ENCODE peak calls at places on chromosomes 3 and 15, in six cellular contexts. D, E, H, R, I and X are unnamed samples.

GRCh38 chr3:40290396-40290795 is 19.1 kb upstream of the EIF1B start:
- DNase-seq in D (no peak), E (no peak), H (no peak), R (no peak), I (no peak), X (no peak)

GRCh38 chr15:61079529-61079928 is 149.6 kb downstream of the RORA start:
- DNase-seq in D (no peak), E (no peak), H (no peak), R (no peak), I (no peak), X (no peak)

GRCh38 chr3:114157321-114157720 is 21.5 kb downstream of the DRD3 start:
- DNase-seq in D (no peak), E (no peak), H (no peak), R (no peak), I (no peak), X (no peak)

GRCh38 chr15:67512933-67513714 is 7.8 kb upstream of the C15orf61 start:
- DNase-seq in D (no peak), E (no peak), H (no peak), R (no peak), I (no peak), X (no peak)

GRCh38 chr3:34183114-34183513 is 384.7 kb downstream of the PDCD6IP start:
- DNase-seq in D (no peak), E (no peak), H (no peak), R (no peak), I (peak; percentile 57), X (no peak)

GRCh38 chr3:194266658-194267005 is 84.5 kb downstream of the CPN2 start:
- DNase-seq in D (no peak), E (no peak), H (no peak), R (no peak), I (no peak), X (no peak)

GRCh38 chr3:52291508-52292181 is 4.0 kb downstream of the GLYCTK start:
- DNase-seq in D (peak; percentile 63), E (peak; percentile 71), H (peak; percentile 13), R (peak; percentile 49), I (peak; percentile 45), X (no peak)

GRCh38 chr3:170470063-170471006 is 51.7 kb downstream of the CLDN11 start:
- DNase-seq in D (no peak), E (no peak), H (peak; percentile 44), R (no peak), I (no peak), X (no peak)

GRCh38 chr15:27850961-27851636 is 248.0 kb downstream of the OCA2 start:
- DNase-seq in D (no peak), E (no peak), H (no peak), R (no peak), I (no peak), X (no peak)

GRCh38 chr3:174099724-174100123 is 702.2 kb downstream of the NLGN1 start:
- DNase-seq in D (no peak), E (no peak), H (no peak), R (no peak), I (no peak), X (no peak)

GRCh38 chr3:71924721-71925120 is 139.8 kb upstream of the PROK2 start:
- DNase-seq in D (no peak), E (no peak), H (no peak), R (no peak), I (no peak), X (no peak)

GRCh38 chr3:71926690-71927089 is 141.7 kb upstream of the PROK2 start:
- DNase-seq in D (no peak), E (no peak), H (no peak), R (no peak), I (no peak), X (no peak)

GRCh38 chr3:71928215-71928614 is 143.3 kb upstream of the PROK2 start:
- DNase-seq in D (no peak), E (no peak), H (no peak), R (no peak), I (no peak), X (no peak)

GRCh38 chr3:71927505-71928066 is 142.6 kb upstream of the PROK2 start:
- DNase-seq in D (no peak), E (no peak), H (no peak), R (no peak), I (no peak), X (no peak)

GRCh38 chr3:71926242-71926560 is 141.3 kb upstream of the PROK2 start:
- DNase-seq in D (no peak), E (peak; percentile 57), H (peak; percentile 46), R (no peak), I (peak; percentile 74), X (no peak)
- TF ChIP-seq CTCF in D (peak; percentile 7), E (peak; percentile 26), H (peak; percentile 16), R (peak; percentile 64), I (peak; percentile 84), X (no peak)

GRCh38 chr15:35289029-35289617 is 204.0 kb upstream of the NANOGP8 start:
- DNase-seq in D (peak; percentile 25), E (peak; percentile 48), H (peak; percentile 5), R (no peak), I (peak; percentile 74), X (no peak)
- TF ChIP-seq CTCF in D (peak; percentile 84), E (peak; percentile 57), H (peak; percentile 68), R (peak; percentile 84), I (peak; percentile 92), X (peak; percentile 21)

DNA sequence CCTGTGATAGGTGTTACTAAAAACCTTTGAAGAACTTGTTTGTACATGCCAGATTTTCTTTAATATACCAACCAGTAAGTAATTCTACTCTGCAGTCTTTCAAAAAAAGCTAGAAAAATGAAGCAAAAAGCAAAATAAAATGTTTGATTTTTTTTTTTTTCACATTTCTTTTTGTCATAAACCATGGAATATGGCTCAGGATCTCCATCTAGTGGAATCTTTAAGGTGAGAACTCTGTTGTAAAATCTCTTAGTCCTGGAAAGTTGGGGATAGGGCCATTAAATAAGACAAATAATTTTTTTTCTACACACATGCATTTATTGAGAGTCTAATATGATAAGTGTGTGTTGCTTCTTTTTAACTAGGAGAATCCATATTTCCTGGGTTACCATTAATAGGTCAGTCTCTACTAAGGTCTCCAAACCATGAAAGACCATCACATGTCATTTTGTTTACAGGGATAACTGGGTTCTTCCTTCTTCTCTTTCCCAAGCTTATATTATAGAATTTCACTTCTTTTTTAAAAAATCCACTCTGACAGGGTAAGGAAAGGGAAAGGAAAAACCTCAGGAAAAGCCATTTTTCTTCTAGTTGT is 84.6 kb downstream of the SLC9A9 start:
- DNase-seq in D (no peak), E (no peak), H (no peak), R (no peak), I (peak; percentile 14), X (no peak)
- TF ChIP-seq CTCF in D (peak; percentile 49), E (no peak), H (peak; percentile 59), R (peak; percentile 24), I (peak; percentile 63), X (peak; percentile 23)

DNA sequence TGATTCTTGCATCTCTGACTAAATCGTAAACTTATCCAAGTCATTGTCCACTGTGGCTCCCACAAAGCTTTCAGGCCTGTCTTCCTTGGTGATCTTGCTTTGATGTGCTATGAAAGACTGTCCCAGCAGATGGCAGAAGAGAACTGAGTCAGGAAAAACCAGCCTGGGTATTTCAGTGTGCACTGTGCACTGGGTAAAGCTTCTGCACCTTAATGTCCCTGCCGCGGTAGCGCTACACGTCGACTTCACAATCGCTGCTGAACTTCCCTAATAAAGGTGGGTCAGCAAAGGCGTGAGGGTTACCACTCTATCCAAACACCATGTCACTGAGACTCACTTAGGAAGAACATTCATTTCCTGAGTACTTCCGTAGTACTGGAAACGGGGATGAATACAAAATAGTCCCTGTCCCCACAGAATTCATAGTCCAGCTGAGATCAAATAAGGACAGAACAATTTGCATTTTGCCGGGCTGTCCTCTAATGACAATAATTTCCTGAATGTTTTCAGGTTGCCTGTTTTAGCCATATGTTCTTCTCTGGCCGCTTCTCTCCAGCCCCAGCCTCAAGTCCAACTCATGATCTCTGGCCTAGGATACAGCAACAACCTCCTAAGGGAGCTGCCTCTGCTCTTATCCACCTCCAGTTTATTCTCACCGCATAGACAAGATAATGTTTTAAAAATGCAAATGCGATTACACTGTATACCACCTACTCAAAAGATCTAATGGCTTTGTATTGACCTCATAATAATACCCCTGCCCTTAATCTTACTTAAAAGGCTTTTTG is 83.6 kb upstream of the AKAP13 start:
- DNase-seq in D (peak; percentile 56), E (peak; percentile 67), H (peak; percentile 36), R (peak; percentile 29), I (peak; percentile 87), X (peak; percentile 50)
- TF ChIP-seq CTCF in D (peak; percentile 66), E (peak; percentile 67), H (peak; percentile 65), R (peak; percentile 79), I (peak; percentile 78), X (peak; percentile 74)

DNA sequence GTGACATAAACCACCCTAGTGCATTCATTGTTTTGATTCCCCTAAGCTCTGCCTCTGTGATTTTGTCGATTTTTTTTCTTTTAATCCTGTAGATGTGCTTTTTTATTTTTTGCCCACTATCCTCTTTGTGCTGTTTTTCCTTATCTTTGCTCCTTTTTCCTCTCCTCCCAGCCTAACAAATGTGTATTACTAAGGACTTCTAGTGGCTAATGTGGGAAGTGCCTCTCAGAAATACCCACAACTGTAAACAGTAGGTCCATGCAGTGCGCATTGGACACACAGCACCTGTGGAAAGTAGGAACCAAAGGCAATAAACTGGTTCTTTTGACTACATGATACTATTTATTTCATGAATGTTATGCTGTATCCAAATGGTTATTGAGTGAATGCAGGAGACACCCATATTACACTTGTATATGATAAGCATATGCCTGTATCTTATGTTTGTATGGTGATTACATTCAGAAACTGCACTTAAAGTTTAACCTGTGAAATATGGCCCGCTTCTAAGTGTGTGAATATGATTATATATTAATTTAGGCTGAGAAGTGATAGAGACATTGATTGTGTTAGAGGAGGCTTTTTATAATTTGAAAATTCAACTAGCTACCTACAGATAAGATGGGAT is 147.8 kb downstream of the PLCL2 start:
- DNase-seq in D (no peak), E (no peak), H (peak; percentile 30), R (no peak), I (peak; percentile 70), X (no peak)
- TF ChIP-seq CTCF in D (peak; percentile 59), E (peak; percentile 55), H (peak; percentile 69), R (peak; percentile 96), I (peak; percentile 95), X (peak; percentile 36)

GRCh38 chr3:122859021-122859805 is 64.3 kb downstream of the SLC49A4 start:
- DNase-seq in D (no peak), E (no peak), H (no peak), R (no peak), I (no peak), X (no peak)

GRCh38 chr3:122857019-122857418 is 62.1 kb downstream of the SLC49A4 start:
- DNase-seq in D (no peak), E (no peak), H (no peak), R (no peak), I (no peak), X (no peak)

GRCh38 chr3:122858373-122858772 is 63.5 kb downstream of the SLC49A4 start:
- DNase-seq in D (no peak), E (no peak), H (no peak), R (no peak), I (peak; percentile 58), X (no peak)
- TF ChIP-seq CTCF in D (peak; percentile 10), E (no peak), H (peak; percentile 42), R (no peak), I (peak; percentile 78), X (no peak)